ENCODE peak calls at places on chromosome 13, in ten cellular contexts. G, A, F, D, R, X, O, E, Z and K are unnamed samples.
A peak's percentile ranks its signal among the peaks of the same experiment; 100 is the strongest.

GRCh38 chr13:111516712-111517640 is 196.5 kb downstream of the TEX29 start:
- DNase-seq in X (no peak), O (no peak), E (no peak), F (no peak), R (no peak), A (no peak), D (no peak), G (no peak), Z (no peak), K (no peak)

GRCh38 chr13:112331675-112332074 is 44.5 kb upstream of the SPACA7 start:
- DNase-seq in G (no peak), O (no peak), R (no peak), A (no peak), F (no peak), X (no peak), E (no peak), D (no peak), Z (no peak), K (no peak)

GRCh38 chr13:50123002-50123401 is 107.8 kb downstream of the KCNRG start:
- DNase-seq in E (no peak), D (no peak), G (no peak), X (no peak), Z (no peak), O (no peak), R (no peak), A (no peak), F (no peak), K (no peak)

GRCh38 chr13:112106467-112107141 is 39.7 kb downstream of the SOX1 start:
- DNase-seq in X (no peak), A (no peak), F (no peak), G (no peak), E (no peak), D (no peak), R (no peak), O (no peak), Z (no peak), K (no peak)

GRCh38 chr13:40565282-40566148 is 100.9 kb downstream of the FOXO1 start:
- DNase-seq in O (no peak), R (no peak), F (no peak), A (no peak), Z (no peak), E (no peak), G (peak; percentile 27), X (no peak), D (no peak), K (no peak)

GRCh38 chr13:23656637-23657036 is 86.4 kb downstream of the TNFRSF19 start:
- DNase-seq in Z (no peak), G (peak; percentile 87), X (no peak), E (no peak), D (no peak), F (no peak), R (no peak), A (peak; percentile 89), O (no peak), K (peak; percentile 83)

GRCh38 chr13:109729031-109729870 is 57.1 kb downstream of the IRS2 start:
- DNase-seq in E (no peak), Z (no peak), D (no peak), F (no peak), R (no peak), O (no peak), G (no peak), A (no peak), X (no peak), K (peak; percentile 47)

GRCh38 chr13:22848539-22849052 is 332.2 kb upstream of the SGCG start:
- DNase-seq in R (no peak), D (peak; percentile 11), X (no peak), O (peak; percentile 21), Z (no peak), E (no peak), G (no peak), F (no peak), A (no peak), K (no peak)

GRCh38 chr13:45356966-45357689 is 16.1 kb upstream of the TPT1 start:
- DNase-seq in A (no peak), O (no peak), X (no peak), R (no peak), G (no peak), Z (no peak), F (no peak), D (no peak), E (no peak), K (no peak)

GRCh38 chr13:22744688-22745452 is 435.9 kb upstream of the SGCG start:
- DNase-seq in O (no peak), E (no peak), F (no peak), X (no peak), R (no peak), A (no peak), D (no peak), G (no peak), Z (no peak), K (no peak)

GRCh38 chr13:108176685-108177274 is 38.6 kb downstream of the LIG4 start:
- DNase-seq in X (no peak), F (peak; percentile 11), Z (no peak), A (peak; percentile 49), E (no peak), D (no peak), G (peak; percentile 23), O (peak; percentile 45), R (no peak), K (peak; percentile 67)

GRCh38 chr13:109196896-109197295 is 567.5 kb downstream of the MYO16 start:
- DNase-seq in F (no peak), E (no peak), O (no peak), R (no peak), X (no peak), A (no peak), D (no peak), Z (no peak), G (no peak), K (no peak)

GRCh38 chr13:82480415-82480814 is 1401.9 kb downstream of the SLITRK1 start:
- DNase-seq in X (no peak), A (no peak), F (no peak), E (no peak), R (no peak), O (no peak), G (peak; percentile 2), D (no peak), Z (no peak), K (peak; percentile 10)

GRCh38 chr13:110312669-110313031 is 5.6 kb downstream of the COL4A2 start:
- DNase-seq in X (no peak), E (peak; percentile 81), D (no peak), R (no peak), F (no peak), Z (no peak), G (peak; percentile 73), A (peak; percentile 97), O (no peak), K (peak; percentile 92)

GRCh38 chr13:42574435-42575311 is 721 bp downstream of the TNFSF11 start:
- DNase-seq in D (no peak), Z (no peak), X (no peak), G (no peak), F (no peak), O (no peak), A (no peak), E (no peak), R (no peak), K (peak; percentile 30)

GRCh38 chr13:42580644-42581043 is 6.7 kb downstream of the TNFSF11 start:
- DNase-seq in E (no peak), D (no peak), Z (no peak), F (no peak), O (no peak), R (no peak), G (no peak), X (no peak), A (no peak), K (no peak)

GRCh38 chr13:42574011-42574410 is at the start of gene TNFSF11:
- DNase-seq in Z (no peak), O (no peak), E (no peak), X (no peak), R (no peak), G (no peak), F (no peak), A (no peak), D (no peak), K (peak; percentile 51)

GRCh38 chr13:42575938-42576337 is 2.0 kb downstream of the TNFSF11 start:
- DNase-seq in A (no peak), R (no peak), E (no peak), D (no peak), X (no peak), O (no peak), Z (no peak), F (no peak), G (no peak), K (no peak)

DNA sequence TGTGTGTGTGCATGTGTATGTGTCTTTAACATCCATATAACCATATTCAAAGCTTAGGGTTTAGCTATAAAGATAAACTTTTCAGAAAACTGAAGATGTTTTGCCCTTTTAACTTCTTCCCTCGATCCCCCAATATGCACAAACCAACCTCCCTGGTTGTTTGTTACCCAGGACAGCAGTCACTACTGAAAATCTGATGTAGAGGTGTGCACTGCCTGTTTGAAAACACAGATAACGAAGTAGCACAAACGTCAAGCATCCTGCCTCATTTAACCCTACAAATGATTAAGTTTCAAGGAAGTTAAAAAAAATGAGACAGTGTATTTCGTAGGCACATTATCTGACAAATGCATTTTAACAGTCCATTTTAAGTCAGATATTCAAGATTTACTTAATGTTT is 3.6 kb downstream of the TNFSF11 start:
- DNase-seq in D (no peak), R (no peak), O (no peak), E (no peak), X (no peak), F (no peak), G (no peak), A (no peak), Z (no peak), K (no peak)
- H3K4me3 ChIP-seq in D (no peak overlapping the region), R (no peak overlapping the region), O (no peak overlapping the region), E (no peak overlapping the region), X (no peak overlapping the region), F (no peak overlapping the region), G (no peak overlapping the region), A (no peak overlapping the region), Z (no peak overlapping the region), K (no peak overlapping the region)

GRCh38 chr13:29954082-29955043 is 103.9 kb upstream of the UBL3 start:
- DNase-seq in A (no peak), E (no peak), Z (no peak), X (no peak), G (no peak), O (no peak), R (no peak), F (no peak), D (no peak), K (no peak)
- H3K4me3 ChIP-seq in A (no peak overlapping the region), E (no peak overlapping the region), Z (no peak overlapping the region), X (no peak overlapping the region), G (no peak overlapping the region), O (no peak overlapping the region), R (no peak overlapping the region), F (peak overlapping the region; percentile 46), D (no peak overlapping the region), K (no peak overlapping the region)

DNA sequence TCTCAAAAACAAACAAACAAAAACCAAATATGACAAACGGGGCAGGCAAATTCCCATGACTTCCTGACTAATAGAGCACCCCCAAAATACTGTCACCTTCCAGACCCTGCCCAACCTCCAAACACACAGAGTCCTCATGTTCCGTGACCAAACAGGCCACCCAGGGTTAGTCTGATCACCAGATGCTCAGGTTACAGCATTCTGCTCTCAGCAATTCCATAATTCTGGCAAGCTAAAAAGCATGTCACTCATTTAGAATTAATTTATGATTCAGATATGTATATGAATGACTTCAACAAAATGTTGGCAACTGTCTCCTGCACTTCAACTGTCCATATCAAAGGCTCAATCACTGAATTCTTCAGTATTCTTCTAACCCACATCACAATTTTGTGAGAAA is 52.4 kb downstream of the ZIC5 start:
- DNase-seq in O (no peak), Z (no peak), F (no peak), X (no peak), E (no peak), D (no peak), R (no peak), G (no peak), A (no peak), K (no peak)
- H3K4me3 ChIP-seq in O (no peak overlapping the region), Z (no peak overlapping the region), F (no peak overlapping the region), X (no peak overlapping the region), E (no peak overlapping the region), D (no peak overlapping the region), R (no peak overlapping the region), G (no peak overlapping the region), A (no peak overlapping the region), K (no peak overlapping the region)

GRCh38 chr13:94800423-94800822 is 88.1 kb upstream of the SOX21 start:
- DNase-seq in X (no peak), R (no peak), F (no peak), D (no peak), Z (no peak), O (no peak), G (no peak), A (no peak), E (no peak), K (no peak)
- H3K4me3 ChIP-seq in X (no peak overlapping the region), R (no peak overlapping the region), F (no peak overlapping the region), D (no peak overlapping the region), Z (no peak overlapping the region), O (no peak overlapping the region), G (no peak overlapping the region), A (no peak overlapping the region), E (no peak overlapping the region), K (no peak overlapping the region)